ENCODE peak calls at places on chromosome 2, in six cellular contexts. O is A549, E is upper lobe of left lung, C is stomach, R is ovary, P is transverse colon. J is an unnamed sample.

GRCh38 chr2:202377308-202377736 is 1.2 kb downstream of the BMPR2 start:
- DNase-seq in P (peak; percentile 48), C (peak; percentile 45), E (peak; percentile 43), R (peak; percentile 62), O (peak; percentile 22), J (no peak)

GRCh38 chr2:240162032-240162431 is 21.6 kb upstream of the OTOS start:
- DNase-seq in P (no peak), E (no peak), O (no peak), R (peak; percentile 19), C (no peak), J (no peak)

GRCh38 chr2:62485780-62486765 is 19.9 kb downstream of the TMEM17 start:
- DNase-seq in C (no peak), O (no peak), E (no peak), P (no peak), R (no peak), J (no peak)

GRCh38 chr2:20665261-20666113 is 1.5 kb upstream of the GDF7 start:
- DNase-seq in R (peak; percentile 30), E (no peak), O (no peak), C (no peak), P (no peak), J (no peak)

GRCh38 chr2:160700006-160700405 is 206.4 kb upstream of the RBMS1 start:
- DNase-seq in P (no peak), E (no peak), C (no peak), O (no peak), R (no peak), J (no peak)

GRCh38 chr2:19349911-19350677 is 8.3 kb downstream of the OSR1 start:
- DNase-seq in R (peak; percentile 51), E (peak; percentile 56), C (no peak), P (peak; percentile 66), O (peak; percentile 58), J (no peak)

GRCh38 chr2:152407204-152407721 is 72.3 kb downstream of the FMNL2 start:
- DNase-seq in R (peak; percentile 53), C (no peak), E (peak; percentile 61), O (peak; percentile 43), P (peak; percentile 38), J (peak; percentile 31)

GRCh38 chr2:152506843-152507242 is 171.9 kb downstream of the FMNL2 start:
- DNase-seq in O (peak; percentile 44), R (no peak), P (no peak), E (no peak), C (no peak), J (no peak)

GRCh38 chr2:239732666-239733010 is 292.5 kb downstream of the NDUFA10 start:
- DNase-seq in C (no peak), E (no peak), P (no peak), O (no peak), R (peak; percentile 8), J (no peak)

GRCh38 chr2:15753233-15753798 is 161.6 kb downstream of the DDX1 start:
- DNase-seq in R (no peak), O (no peak), E (no peak), C (no peak), P (no peak), J (no peak)

GRCh38 chr2:85231952-85232351 is 95.8 kb downstream of the TGOLN2 start:
- DNase-seq in C (no peak), P (no peak), R (no peak), O (no peak), E (no peak), J (no peak)

GRCh38 chr2:101805146-101806088 is 107.9 kb downstream of the MAP4K4 start:
- DNase-seq in R (peak; percentile 48), O (peak; percentile 20), E (no peak), P (no peak), C (no peak), J (no peak)

GRCh38 chr2:71559080-71559827 is 105.9 kb downstream of the DYSF start:
- DNase-seq in E (no peak), R (no peak), C (no peak), P (no peak), O (no peak), J (no peak)

GRCh38 chr2:141055526-141055925 is 1075.3 kb downstream of the LRP1B start:
- DNase-seq in C (no peak), P (no peak), E (no peak), R (no peak), O (no peak), J (no peak)

DNA sequence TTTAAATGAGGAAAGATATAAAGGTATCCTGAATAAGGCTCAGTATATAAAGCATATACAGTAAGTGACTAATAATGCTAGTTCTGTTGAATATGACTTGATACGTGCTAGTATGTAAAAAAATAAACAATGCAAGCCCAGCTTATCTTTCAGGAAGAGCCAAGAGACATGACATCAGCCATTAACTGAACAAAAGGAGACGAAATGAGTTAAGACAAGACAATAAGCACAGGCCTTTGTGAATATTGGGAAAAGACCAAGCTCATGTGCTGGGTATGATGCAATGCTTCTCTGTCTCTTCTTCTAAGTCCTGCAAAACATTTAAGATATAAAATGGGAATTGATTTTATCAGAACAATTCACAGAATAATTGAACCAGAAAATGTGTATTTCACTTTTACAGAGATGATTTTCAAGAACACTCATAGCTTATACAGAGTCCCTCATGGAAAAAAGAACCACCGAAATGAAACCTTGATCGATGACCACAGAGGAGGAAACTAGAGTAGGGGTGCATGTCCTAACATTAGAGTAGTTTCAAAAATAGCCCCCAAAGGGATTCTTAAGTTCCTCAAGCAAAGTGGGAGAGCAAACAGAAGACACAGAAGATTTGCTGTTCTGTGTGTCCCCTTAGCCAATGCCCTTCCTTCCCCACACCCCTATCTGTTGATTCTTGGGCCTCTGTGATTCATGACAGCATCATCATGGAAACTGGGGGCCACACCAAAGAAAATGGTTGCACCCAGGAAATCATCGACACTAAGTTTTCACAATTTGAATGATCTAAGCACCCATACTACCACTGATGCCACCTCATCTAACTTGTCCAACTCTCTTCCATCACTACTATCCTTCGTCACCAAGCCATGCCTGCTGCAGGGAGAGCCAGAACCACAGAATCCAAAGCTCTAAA is 68.0 kb upstream of the CRIM1 start:
- DNase-seq in C (no peak), O (no peak), E (no peak), R (no peak), P (no peak), J (no peak)
- TF ChIP-seq EP300 in C (no peak), O (no peak), E (no peak), R (no peak), P (no peak), J (no peak)

GRCh38 chr2:42810126-42810970 is 18.0 kb upstream of the HAAO start:
- DNase-seq in E (peak; percentile 97), R (peak; percentile 98), O (peak; percentile 98), P (peak; percentile 95), C (peak; percentile 96), J (peak; percentile 97)
- TF ChIP-seq EP300 in E (no peak), R (peak; percentile 26), O (no peak), P (no peak), C (no peak), J (peak; percentile 89)

GRCh38 chr2:181005326-181005655 is 24.9 kb downstream of the UBE2E3 start:
- DNase-seq in C (no peak), E (no peak), O (no peak), P (no peak), R (no peak), J (no peak)

GRCh38 chr2:181004647-181005325 is 24.4 kb downstream of the UBE2E3 start:
- DNase-seq in O (no peak), R (no peak), E (no peak), C (peak; percentile 35), P (no peak), J (no peak)

DNA sequence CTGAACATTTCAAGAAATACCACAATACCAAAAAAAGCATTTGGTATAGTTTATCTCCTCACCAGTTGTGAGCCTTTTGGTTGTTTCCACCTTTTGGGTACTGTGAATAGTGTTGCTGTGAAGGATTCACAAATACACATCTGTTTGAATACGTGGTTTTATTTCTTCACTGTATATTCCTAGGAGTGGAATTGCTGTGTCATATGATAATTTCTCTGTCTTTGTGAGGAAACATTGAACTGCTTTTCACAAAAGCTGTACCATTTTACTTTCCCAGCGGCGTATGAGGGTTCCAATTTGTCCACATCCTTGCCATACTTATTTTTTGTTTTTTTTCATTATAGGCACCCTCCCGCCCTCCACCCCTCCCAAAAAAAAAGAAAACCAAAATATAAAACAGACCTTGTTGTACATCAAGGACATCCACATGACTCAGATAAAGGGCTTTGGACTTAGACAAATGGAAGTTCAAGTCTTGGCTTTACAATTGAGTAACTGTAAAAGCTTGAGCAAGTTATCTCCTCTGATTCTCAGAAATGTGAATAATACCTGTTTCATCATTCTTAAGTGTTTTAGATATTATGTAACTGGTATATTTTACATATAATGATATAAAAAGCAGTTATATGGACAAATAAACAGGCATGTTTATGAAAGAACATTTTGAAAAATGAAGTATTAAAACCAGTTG is 19.0 kb downstream of the UBE2E3 start:
- DNase-seq in C (no peak), R (no peak), E (no peak), O (no peak), P (no peak), J (no peak)
- TF ChIP-seq EP300 in C (no peak), R (no peak), E (no peak), O (no peak), P (no peak), J (no peak)

GRCh38 chr2:22011048-22011447 is 887.3 kb downstream of the TDRD15 start:
- DNase-seq in C (no peak), R (no peak), P (no peak), O (no peak), E (no peak), J (no peak)
- TF ChIP-seq EP300 in C (no peak), R (no peak), P (no peak), O (no peak), E (no peak), J (no peak)

GRCh38 chr2:121796239-121796638 is 40.8 kb downstream of the TSN start:
- DNase-seq in C (no peak), P (no peak), R (no peak), O (no peak), E (no peak), J (no peak)
- TF ChIP-seq EP300 in C (no peak), P (no peak), R (no peak), O (no peak), E (no peak), J (no peak)

GRCh38 chr2:76385943-76386342 is 675.2 kb upstream of the GCFC2 start:
- DNase-seq in E (no peak), P (no peak), R (no peak), O (no peak), C (no peak), J (no peak)

GRCh38 chr2:76381624-76382023 is 670.9 kb upstream of the GCFC2 start:
- DNase-seq in E (no peak), C (no peak), R (no peak), P (no peak), O (no peak), J (no peak)

GRCh38 chr2:76391663-76392062 is 680.9 kb upstream of the GCFC2 start:
- DNase-seq in O (no peak), C (peak; percentile 26), E (no peak), R (no peak), P (no peak), J (no peak)

GRCh38 chr2:76387294-76387693 is 676.6 kb upstream of the GCFC2 start:
- DNase-seq in R (no peak), E (no peak), O (no peak), C (no peak), P (no peak), J (no peak)
- TF ChIP-seq EP300 in R (no peak), E (no peak), O (no peak), C (no peak), P (no peak), J (no peak)

J was measured in tibial nerve.